ENCODE peak calls at places on chromosomes 16 and 17, in seven cellular contexts. P is OCI-LY7; R is prostate gland; K is CD4-positive, alpha-beta T cell; V is WTC11; N is sigmoid colon; T is ovary. I is an unnamed sample.

GRCh38 chr17:21452377-21453143 is 76.4 kb downstream of the KCNJ12 start:
- DNase-seq in V (peak; percentile 46), N (peak; percentile 80), P (peak; percentile 5), K (no peak), T (peak; percentile 43), R (peak; percentile 13), I (peak; percentile 54)

GRCh38 chr16:85586360-85587145 is 26.6 kb upstream of the GSE1 start:
- DNase-seq in K (no peak), T (peak; percentile 41), N (peak; percentile 91), R (no peak), V (no peak), P (no peak), I (no peak)

GRCh38 chr16:74745109-74745615 is 29.5 kb downstream of the FA2H start:
- DNase-seq in R (no peak), K (no peak), P (no peak), T (no peak), N (no peak), V (no peak), I (no peak)

GRCh38 chr16:86660623-86661022 is 82.3 kb downstream of the FOXL1 start:
- DNase-seq in P (no peak), R (no peak), T (no peak), V (no peak), N (no peak), K (no peak), I (no peak)

GRCh38 chr17:42421479-42422332 is 1.4 kb downstream of the CAVIN1 start:
- DNase-seq in K (no peak), T (peak; percentile 67), R (no peak), P (no peak), V (peak; percentile 34), N (peak; percentile 82), I (peak; percentile 31)

GRCh38 chr16:71626018-71626857 is at the start of gene MARVELD3:
- DNase-seq in V (peak; percentile 97), T (peak; percentile 29), R (peak; percentile 94), K (peak; percentile 11), P (no peak), N (no peak), I (peak; percentile 32)

GRCh38 chr16:65672960-65673359 is 551.1 kb upstream of the CDH11 start:
- DNase-seq in T (no peak), R (no peak), N (no peak), K (no peak), P (no peak), V (no peak), I (no peak)

GRCh38 chr16:57865746-57866528 is 63.6 kb upstream of the KIFC3 start:
- DNase-seq in N (no peak), R (no peak), T (no peak), V (no peak), K (no peak), P (no peak), I (no peak)

GRCh38 chr16:78213751-78214150 is 114.3 kb downstream of the WWOX start:
- DNase-seq in N (no peak), T (no peak), K (no peak), R (no peak), P (no peak), V (no peak), I (no peak)

GRCh38 chr16:55778718-55779117 is 54.2 kb downstream of the CES1 start:
- DNase-seq in N (no peak), T (no peak), K (no peak), V (no peak), P (no peak), R (no peak), I (no peak)

DNA sequence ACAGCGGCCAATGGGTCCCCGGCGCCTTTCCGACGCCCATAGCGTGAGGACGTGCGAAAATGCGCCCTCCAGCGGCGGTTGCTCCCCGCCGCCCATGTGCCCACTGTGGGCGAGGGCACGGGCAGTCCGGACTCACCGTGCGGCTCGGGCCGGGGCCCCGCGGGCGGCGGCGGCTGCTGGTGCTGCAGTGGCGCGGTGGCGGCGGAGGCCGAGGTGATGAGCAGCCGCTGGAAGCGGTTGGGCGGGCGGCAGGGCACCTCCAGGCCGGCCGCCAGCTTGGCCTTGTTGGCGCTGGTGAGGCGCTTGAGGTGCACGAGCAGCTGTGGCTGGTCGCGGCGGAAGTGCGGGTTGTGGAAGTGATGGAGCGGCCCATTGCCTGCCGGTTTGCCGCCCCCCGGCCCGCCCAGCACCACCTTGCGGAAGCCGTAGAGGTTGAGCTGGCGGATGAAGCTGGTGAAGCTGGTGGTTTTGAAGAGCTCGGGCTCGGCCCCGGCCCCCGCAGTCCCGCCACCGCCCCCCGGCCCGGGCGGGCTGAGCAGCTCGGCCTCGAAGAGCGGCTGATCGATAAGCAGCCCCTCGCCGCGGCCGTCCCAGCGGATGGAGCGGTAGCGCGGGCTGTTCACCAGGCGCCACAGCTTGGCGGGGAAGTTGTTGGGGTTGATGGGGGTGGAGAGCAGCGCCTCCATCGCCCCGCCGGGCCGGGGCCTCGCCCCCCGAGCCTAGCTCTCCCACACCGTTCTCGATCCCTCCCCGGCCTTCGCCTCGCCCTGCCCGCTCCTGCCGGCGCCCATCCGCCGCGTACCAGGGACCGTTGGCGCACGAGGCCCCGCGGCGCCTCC is at the start of gene HSF5:
- DNase-seq in P (no peak), T (no peak), R (no peak), V (peak; percentile 78), N (no peak), K (peak; percentile 70), I (peak; percentile 80)
- TF ChIP-seq CTCF in P (no peak), T (no peak), R (no peak), V (peak; percentile 47), N (no peak), K (peak; percentile 68), I (peak; percentile 85)

DNA sequence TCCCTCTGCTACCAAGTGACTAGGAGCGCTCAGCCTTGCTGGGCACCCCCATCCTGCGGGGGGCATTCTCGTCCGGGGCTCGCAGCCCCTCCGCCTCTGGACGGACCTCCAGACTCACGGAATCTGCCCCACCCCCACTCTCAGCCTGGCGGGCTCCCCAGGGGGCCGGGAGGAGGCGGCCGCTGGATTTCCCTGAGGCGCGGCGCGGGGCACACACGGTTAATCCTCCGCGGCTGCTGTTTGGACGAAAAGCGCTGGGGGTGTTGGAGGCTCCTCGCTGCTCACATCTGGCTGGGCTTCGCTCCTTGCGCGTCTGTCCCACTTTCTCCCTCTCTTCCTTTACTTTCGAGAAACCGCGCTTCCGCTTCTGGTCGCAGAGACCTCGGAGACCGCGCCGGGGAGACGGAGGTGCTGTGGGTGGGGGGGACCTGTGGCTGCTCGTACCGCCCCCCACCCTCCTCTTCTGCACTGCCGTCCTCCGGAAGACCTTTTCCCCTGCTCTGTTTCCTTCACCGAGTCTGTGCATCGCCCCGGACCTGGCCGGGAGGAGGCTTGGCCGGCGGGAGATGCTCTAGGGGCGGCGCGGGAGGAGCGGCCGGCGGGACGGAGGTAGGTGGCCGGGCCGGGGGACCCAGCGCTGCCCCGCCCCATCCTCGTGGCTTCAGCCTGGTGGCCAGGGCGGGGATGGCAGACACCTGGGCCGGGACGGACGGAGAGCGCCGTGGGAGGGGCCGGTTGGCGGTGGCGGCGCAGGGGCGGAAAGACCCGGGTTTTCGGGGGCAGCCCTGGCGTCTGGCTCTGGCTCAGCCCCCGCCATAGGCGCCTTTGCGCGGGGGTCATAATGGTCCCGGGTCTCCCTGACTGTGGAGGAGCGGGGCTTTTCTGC is at the start of gene C1QTNF1:
- DNase-seq in T (peak; percentile 68), R (no peak), V (peak; percentile 70), N (peak; percentile 86), P (no peak), K (no peak), I (peak; percentile 56)
- TF ChIP-seq CTCF in T (no peak), R (peak; percentile 20), V (peak; percentile 24), N (peak; percentile 48), P (no peak), K (peak; percentile 22), I (peak; percentile 62)

DNA sequence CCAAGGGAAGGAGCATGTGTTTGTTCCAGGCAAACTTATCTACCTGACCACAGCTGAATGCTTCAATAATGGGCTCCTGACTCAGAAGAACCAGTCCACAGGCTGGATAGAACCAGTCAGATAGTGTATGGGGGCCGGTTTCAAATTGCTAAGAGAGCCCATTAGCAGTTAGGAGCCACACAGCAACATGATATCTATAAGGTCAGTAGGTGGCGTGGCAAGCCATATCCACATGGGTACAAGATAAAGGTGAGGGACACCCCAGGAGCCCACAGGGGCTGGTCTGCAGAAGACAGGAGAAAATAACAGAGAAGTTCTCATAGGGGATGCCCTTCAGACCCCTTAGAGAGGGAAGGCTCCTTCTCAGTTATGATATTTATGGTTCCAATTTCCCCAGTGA is 31.6 kb upstream of the CDRT15 start:
- DNase-seq in R (no peak), N (no peak), K (no peak), V (no peak), T (no peak), P (peak; percentile 40), I (peak; percentile 17)
- TF ChIP-seq CTCF in R (no peak), N (no peak), K (no peak), V (no peak), T (no peak), P (peak; percentile 69), I (no peak)

GRCh38 chr16:50592996-50593395 is 44.8 kb downstream of the NKD1 start:
- DNase-seq in K (no peak), T (no peak), P (no peak), V (no peak), R (no peak), N (no peak), I (no peak)

GRCh38 chr16:50595854-50596253 is 47.7 kb downstream of the NKD1 start:
- DNase-seq in K (no peak), R (no peak), P (no peak), V (no peak), N (no peak), T (no peak), I (no peak)

GRCh38 chr16:50594332-50595260 is 46.4 kb downstream of the NKD1 start:
- DNase-seq in K (no peak), N (no peak), T (no peak), V (no peak), R (no peak), P (no peak), I (no peak)

GRCh38 chr16:50591800-50592771 is 43.9 kb downstream of the NKD1 start:
- DNase-seq in V (no peak), K (no peak), T (peak; percentile 82), N (peak; percentile 92), R (peak; percentile 82), P (no peak), I (no peak)

DNA sequence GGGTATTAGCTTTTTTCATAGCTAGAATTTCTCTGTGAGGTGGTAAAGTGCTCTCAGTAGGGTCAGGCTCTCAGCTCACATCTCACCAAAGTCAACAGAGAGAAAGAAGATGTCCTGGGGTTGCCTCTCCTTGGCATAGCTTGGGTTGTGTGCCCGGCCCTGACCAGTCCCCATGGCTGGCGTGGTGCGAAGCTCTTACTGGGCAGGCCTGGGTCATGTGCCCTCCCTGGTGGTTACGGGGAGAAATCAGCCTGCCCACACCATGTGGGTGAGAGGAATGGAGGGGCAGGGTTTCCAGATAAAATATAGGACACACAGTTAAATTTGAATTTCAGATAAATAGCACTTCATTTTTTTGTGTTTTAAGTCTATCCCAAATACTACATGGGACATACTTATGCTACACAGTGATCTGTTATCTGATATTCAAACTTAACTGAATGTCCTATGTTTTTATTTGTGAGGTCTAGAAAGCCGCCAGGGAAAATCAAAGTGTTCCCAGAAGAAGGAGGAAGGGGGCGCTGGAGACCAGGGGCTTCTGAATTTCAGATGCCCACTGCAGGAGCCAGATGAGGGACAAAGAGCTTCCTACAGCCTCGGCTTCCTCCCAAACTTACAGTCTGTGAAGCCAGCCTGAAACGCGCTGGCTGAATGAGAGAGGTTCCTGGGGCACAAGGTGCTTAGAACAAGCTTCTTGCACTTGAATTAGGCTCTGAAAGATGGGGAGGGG is 45.4 kb downstream of the NKD1 start:
- DNase-seq in P (no peak), N (no peak), K (no peak), T (no peak), R (no peak), V (peak; percentile 71), I (no peak)
- TF ChIP-seq CTCF in P (peak; percentile 50), N (no peak), K (no peak), T (no peak), R (no peak), V (peak; percentile 19), I (no peak)